ENCODE peak calls at places on chromosome 9, in five cellular contexts. A is cardiac fibroblast, P is kidney, M is NCI-H1105 treated with DMSO at 0.1 percent for 48 hours, F is amygdala. E is an unnamed sample.

GRCh38 chr9:127791085-127791484 is 5.3 kb downstream of the CDK9 start:
- DNase-seq in M (no peak), F (no peak), A (no peak), P (no peak), E (no peak)

GRCh38 chr9:114472765-114473446 is 32.4 kb downstream of the WHRN start:
- DNase-seq in F (no peak), M (no peak), A (no peak), P (no peak), E (no peak)

GRCh38 chr9:129703667-129704355 is 38.4 kb downstream of the PRRX2 start:
- DNase-seq in P (no peak), A (no peak), F (no peak), M (no peak), E (no peak)

GRCh38 chr9:107293555-107294085 is 10.5 kb downstream of the RAD23B start:
- DNase-seq in P (no peak), A (no peak), F (no peak), M (no peak), E (no peak)

GRCh38 chr9:70761139-70761538 is 346.7 kb upstream of the KLF9 start:
- DNase-seq in A (no peak), P (no peak), M (peak; percentile 88), F (no peak), E (peak; percentile 13)

GRCh38 chr9:114089206-114089840 is 9.8 kb downstream of the KIF12 start:
- DNase-seq in F (no peak), A (no peak), P (peak; percentile 64), M (no peak), E (no peak)

GRCh38 chr9:675697-676370 is 165.7 kb upstream of the DMRT1 start:
- DNase-seq in P (no peak), F (no peak), M (no peak), A (no peak), E (no peak)

GRCh38 chr9:74771262-74771585 is 116.5 kb downstream of the TRPM6 start:
- DNase-seq in P (no peak), A (no peak), M (no peak), F (no peak), E (no peak)

GRCh38 chr9:120862452-120862851 is 14.5 kb downstream of the PHF19 start:
- DNase-seq in M (no peak), P (no peak), A (no peak), F (no peak), E (no peak)

GRCh38 chr9:78112004-78112403 is 80.4 kb upstream of the GNAQ start:
- DNase-seq in A (no peak), P (no peak), M (no peak), F (no peak), E (no peak)

GRCh38 chr9:83066771-83067170 is 3.8 kb upstream of the RASEF start:
- DNase-seq in P (no peak), F (no peak), M (no peak), A (peak; percentile 63), E (no peak)

GRCh38 chr9:10268500-10269485 is 344.0 kb downstream of the PTPRD start:
- DNase-seq in F (no peak), A (peak; percentile 22), P (no peak), M (peak; percentile 52), E (peak; percentile 62)

E was measured in NCI-H345.